ENCODE peak calls at places on chromosomes 5 and 9, in ten cellular contexts. Q is left ventricle myocardium inferior, T is foreskin fibroblast, F is HepG2, N is right lobe of liver, O is GM13977, H is astrocyte, E is breast epithelium, Z is AG10803, S is fibroblast of lung. W is an unnamed sample.

GRCh38 chr9:113645972-113646241 is 182.4 kb downstream of the RGS3 start:
- DNase-seq in Q (no peak), T (no peak), F (no peak), N (peak), O (no peak), H (no peak), E (peak), Z (no peak), S (no peak), W (no peak)

GRCh38 chr9:15513335-15513734 is 2.6 kb upstream of the PSIP1 start:
- DNase-seq in Q (no peak), T (peak), F (peak), N (no peak), O (no peak), H (no peak), E (no peak), Z (peak), S (peak), W (no peak)

GRCh38 chr5:42268630-42269029 is 154.6 kb upstream of the GHR start:
- DNase-seq in Q (no peak), T (peak), F (no peak), N (no peak), O (no peak), H (peak), E (no peak), Z (peak), S (peak), W (no peak)

GRCh38 chr5:30502277-30502676 is 691.2 kb upstream of the CDH6 start:
- DNase-seq in Q (no peak), T (peak), F (no peak), N (no peak), O (no peak), H (peak), E (no peak), Z (no peak), S (peak), W (no peak)

GRCh38 chr9:123637596-123637939 is 281.6 kb downstream of the CRB2 start:
- DNase-seq in Q (no peak), T (peak), F (no peak), N (no peak), O (no peak), H (peak), E (no peak), Z (peak), S (peak), W (no peak)

GRCh38 chr9:136036848-136037247 is 58.2 kb downstream of the NACC2 start:
- DNase-seq in Q (no peak), T (no peak), F (no peak), N (no peak), O (no peak), H (no peak), E (no peak), Z (no peak), S (no peak), W (no peak)

GRCh38 chr5:180652771-180653170 is 3.4 kb upstream of the FLT4 start:
- DNase-seq in Q (no peak), T (no peak), F (no peak), N (no peak), O (no peak), H (no peak), E (no peak), Z (no peak), S (no peak), W (no peak)

GRCh38 chr9:22068369-22068768 is 59.3 kb upstream of the CDKN2B start:
- DNase-seq in Q (no peak), T (no peak), F (no peak), N (no peak), O (no peak), H (no peak), E (no peak), Z (no peak), S (no peak), W (no peak)

GRCh38 chr5:2563046-2563445 is 188.4 kb downstream of the IRX2 start:
- DNase-seq in Q (no peak), T (no peak), F (no peak), N (no peak), O (no peak), H (no peak), E (no peak), Z (no peak), S (no peak), W (no peak)

GRCh38 chr5:103433216-103433615 is 129.4 kb downstream of the NUDT12 start:
- DNase-seq in Q (no peak), T (peak), F (no peak), N (no peak), O (no peak), H (peak), E (no peak), Z (peak), S (no peak), W (no peak)

GRCh38 chr9:133633681-133633990 is 2.5 kb upstream of the DBH start:
- DNase-seq in Q (no peak), T (no peak), F (no peak), N (no peak), O (no peak), H (no peak), E (no peak), Z (no peak), S (no peak), W (no peak)

GRCh38 chr9:37104183-37104889 is 16.0 kb upstream of the ZCCHC7 start:
- DNase-seq in Q (no peak), T (peak), F (no peak), N (no peak), O (no peak), H (peak), E (no peak), Z (peak), S (peak), W (no peak)

GRCh38 chr5:175471628-175472027 is 6.7 kb upstream of the SFXN1 start:
- DNase-seq in Q (no peak), T (no peak), F (no peak), N (no peak), O (no peak), H (no peak), E (no peak), Z (no peak), S (no peak), W (no peak)

GRCh38 chr5:122665087-122665486 is 109.8 kb upstream of the SNX2 start:
- DNase-seq in Q (no peak), T (peak), F (no peak), N (no peak), O (no peak), H (no peak), E (no peak), Z (no peak), S (peak), W (no peak)

GRCh38 chr9:87336914-87337333 is 160.7 kb upstream of the DAPK1 start:
- DNase-seq in Q (no peak), T (peak), F (peak), N (no peak), O (peak), H (peak), E (no peak), Z (peak), S (peak), W (no peak)

GRCh38 chr9:112404367-112404979 is 24.6 kb downstream of the HSDL2 start:
- DNase-seq in Q (no peak), T (no peak), F (no peak), N (no peak), O (no peak), H (peak), E (no peak), Z (peak), S (peak), W (no peak)

GRCh38 chr9:112396872-112397271 is 17.0 kb downstream of the HSDL2 start:
- DNase-seq in Q (no peak), T (no peak), F (peak), N (peak), O (no peak), H (no peak), E (no peak), Z (no peak), S (no peak), W (no peak)

GRCh38 chr9:112403802-112404201 is 23.9 kb downstream of the HSDL2 start:
- DNase-seq in Q (no peak), T (no peak), F (no peak), N (no peak), O (no peak), H (no peak), E (no peak), Z (no peak), S (no peak), W (no peak)

GRCh38 chr9:112396416-112396815 is 16.5 kb downstream of the HSDL2 start:
- DNase-seq in Q (no peak), T (no peak), F (no peak), N (no peak), O (no peak), H (no peak), E (no peak), Z (no peak), S (no peak), W (no peak)

DNA sequence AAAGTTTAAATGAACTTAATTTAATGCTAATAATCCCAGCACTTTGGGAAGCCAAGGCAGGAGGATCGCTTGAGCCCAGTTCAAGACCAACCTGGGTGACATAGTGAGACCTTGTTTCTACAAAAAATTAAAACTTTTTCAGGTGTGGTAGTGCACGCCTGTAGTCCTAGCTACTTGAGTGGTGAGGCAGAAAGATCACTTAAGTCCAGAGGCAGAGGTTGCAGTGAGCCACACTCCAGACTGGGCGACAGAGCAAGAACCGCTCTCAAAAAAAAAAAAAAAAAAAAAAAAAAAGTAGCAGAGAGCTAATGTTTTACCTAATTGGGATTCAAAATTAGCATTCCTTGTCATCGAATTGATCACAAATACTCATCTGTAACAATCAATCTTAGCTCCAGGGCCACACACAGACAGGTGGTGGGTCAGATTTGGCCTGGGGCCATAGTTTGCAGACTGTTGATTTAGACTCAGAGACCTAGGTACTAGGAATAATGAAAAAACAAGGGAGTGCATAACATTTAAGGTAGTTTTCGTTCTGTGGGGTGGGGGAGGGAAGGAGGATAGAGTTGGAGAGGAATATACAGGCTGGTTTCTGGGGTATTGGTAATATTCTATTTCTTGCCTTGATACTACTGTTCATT is 21.4 kb downstream of the HSDL2 start:
- DNase-seq in Q (no peak), T (no peak), F (no peak), N (no peak), O (no peak), H (no peak), E (no peak), Z (no peak), S (no peak), W (no peak)
- TF ChIP-seq CTCF in Q (no peak), T (no peak), F (no peak), N (no peak), O (no peak), H (no peak), E (no peak), Z (no peak), S (no peak), W (no peak)

GRCh38 chr9:109254317-109254716 is 66.5 kb downstream of the EPB41L4B start:
- DNase-seq in Q (no peak), T (peak), F (no peak), N (no peak), O (no peak), H (peak), E (no peak), Z (peak), S (peak), W (no peak)

GRCh38 chr9:109252291-109252690 is 68.6 kb downstream of the EPB41L4B start:
- DNase-seq in Q (no peak), T (no peak), F (no peak), N (no peak), O (no peak), H (no peak), E (no peak), Z (no peak), S (no peak), W (no peak)

GRCh38 chr9:109255394-109255793 is 65.5 kb downstream of the EPB41L4B start:
- DNase-seq in Q (no peak), T (no peak), F (no peak), N (peak), O (no peak), H (no peak), E (no peak), Z (no peak), S (no peak), W (no peak)

GRCh38 chr9:109253241-109253636 is 67.6 kb downstream of the EPB41L4B start:
- DNase-seq in Q (no peak), T (no peak), F (no peak), N (no peak), O (no peak), H (no peak), E (no peak), Z (no peak), S (no peak), W (no peak)

GRCh38 chr9:109253637-109254284 is 67.1 kb downstream of the EPB41L4B start:
- DNase-seq in Q (no peak), T (peak), F (no peak), N (peak), O (no peak), H (peak), E (peak), Z (peak), S (peak), W (no peak)
- TF ChIP-seq CTCF in Q (no peak), T (no peak), F (no peak), N (peak), O (no peak), H (peak), E (peak), Z (no peak), S (no peak), W (no peak)

GRCh38 chr5:114223866-114224265 is 138.0 kb upstream of the KCNN2 start:
- DNase-seq in Q (no peak), T (no peak), F (peak), N (no peak), O (peak), H (no peak), E (no peak), Z (peak), S (no peak), W (peak)
- TF ChIP-seq CTCF in Q (peak), T (peak), F (peak), N (peak), O (peak), H (peak), E (no peak), Z (peak), S (peak), W (peak)

DNA sequence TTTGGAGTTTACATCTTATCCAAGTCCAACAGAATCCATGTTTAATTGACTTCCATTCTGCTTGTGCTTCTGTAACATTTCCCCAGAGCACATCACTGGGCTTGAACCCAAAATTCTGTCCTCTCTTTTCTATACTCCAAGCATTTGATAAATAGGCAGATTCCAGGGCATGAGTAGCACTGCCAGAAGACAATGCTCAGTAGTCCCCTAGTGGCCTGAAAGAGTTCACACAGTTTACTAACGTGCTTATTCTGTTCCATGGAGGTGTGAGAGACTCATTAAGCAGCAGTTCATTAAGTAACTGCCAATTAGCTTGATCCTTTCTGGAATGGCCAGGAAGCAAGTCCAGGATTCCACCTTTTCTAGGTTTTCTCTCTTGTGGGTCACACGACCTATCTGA is 9.4 kb upstream of the GABRA6 start:
- DNase-seq in Q (no peak), T (no peak), F (peak), N (no peak), O (peak), H (no peak), E (no peak), Z (no peak), S (no peak), W (no peak)
- TF ChIP-seq CTCF in Q (peak), T (no peak), F (peak), N (peak), O (peak), H (no peak), E (peak), Z (no peak), S (no peak), W (peak)

GRCh38 chr5:172641359-172642045 is 439 bp downstream of the NEURL1B start:
- DNase-seq in Q (peak), T (no peak), F (no peak), N (no peak), O (peak), H (no peak), E (no peak), Z (no peak), S (no peak), W (peak)
- TF ChIP-seq CTCF in Q (peak), T (peak), F (peak), N (no peak), O (no peak), H (no peak), E (no peak), Z (peak), S (no peak), W (no peak)

DNA sequence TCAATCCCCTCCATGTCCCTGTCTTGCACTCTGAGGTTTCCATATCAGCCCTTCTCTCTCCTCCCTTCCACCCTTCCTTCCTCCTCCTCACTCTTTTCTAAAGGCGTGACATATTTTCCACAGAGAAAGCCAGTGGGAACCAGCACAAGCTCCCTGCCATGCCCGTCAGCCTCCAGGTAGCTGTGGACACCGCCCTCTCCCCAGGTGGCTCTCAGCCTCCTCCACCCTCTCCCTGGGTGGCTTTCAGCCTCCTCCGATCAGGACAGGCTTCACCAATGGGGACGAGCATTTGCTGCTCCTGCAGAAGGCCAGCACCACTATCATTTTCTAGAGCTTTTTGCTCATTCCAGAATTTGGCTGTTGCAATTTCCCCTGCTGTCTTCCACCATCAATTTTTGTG is 236.6 kb downstream of the GADD45G start:
- DNase-seq in Q (no peak), T (no peak), F (no peak), N (peak), O (no peak), H (no peak), E (no peak), Z (no peak), S (no peak), W (no peak)
- TF ChIP-seq CTCF in Q (no peak), T (no peak), F (no peak), N (no peak), O (no peak), H (no peak), E (no peak), Z (no peak), S (no peak), W (no peak)

GRCh38 chr5:9721161-9721560 is 91.0 kb upstream of the TAS2R1 start:
- DNase-seq in Q (no peak), T (no peak), F (no peak), N (no peak), O (no peak), H (no peak), E (no peak), Z (no peak), S (no peak), W (no peak)

GRCh38 chr5:9726931-9727330 is 96.8 kb upstream of the TAS2R1 start:
- DNase-seq in Q (no peak), T (no peak), F (no peak), N (no peak), O (no peak), H (no peak), E (no peak), Z (no peak), S (no peak), W (no peak)

GRCh38 chr5:9724707-9725106 is 94.6 kb upstream of the TAS2R1 start:
- DNase-seq in Q (no peak), T (no peak), F (no peak), N (no peak), O (no peak), H (no peak), E (no peak), Z (no peak), S (no peak), W (no peak)

GRCh38 chr5:9720361-9720760 is 90.2 kb upstream of the TAS2R1 start:
- DNase-seq in Q (no peak), T (no peak), F (no peak), N (no peak), O (no peak), H (no peak), E (no peak), Z (no peak), S (no peak), W (no peak)

DNA sequence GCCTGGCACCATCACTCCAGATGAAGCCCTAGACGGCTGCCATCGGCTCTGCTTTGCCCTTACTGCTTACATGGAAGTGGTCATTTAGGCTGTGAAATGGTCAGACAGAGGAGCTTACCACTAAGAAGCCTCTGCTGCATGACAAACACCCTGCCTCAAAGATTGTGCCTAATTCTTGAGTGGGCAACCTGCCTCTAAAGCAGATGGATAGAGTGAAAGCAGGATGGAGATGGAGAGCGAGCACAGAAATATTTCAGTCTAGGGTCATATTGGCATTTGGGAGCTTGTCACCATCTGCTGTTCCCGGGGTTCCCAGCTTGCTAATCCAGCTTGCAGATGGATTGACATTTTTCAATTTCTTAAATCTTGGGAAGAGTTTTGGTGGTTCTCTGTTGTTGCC is 92.7 kb upstream of the TAS2R1 start:
- DNase-seq in Q (no peak), T (no peak), F (no peak), N (no peak), O (no peak), H (no peak), E (no peak), Z (no peak), S (no peak), W (no peak)
- TF ChIP-seq CTCF in Q (no peak), T (no peak), F (no peak), N (no peak), O (no peak), H (no peak), E (no peak), Z (no peak), S (no peak), W (no peak)

GRCh38 chr5:40165789-40166728 is 513.7 kb upstream of the PTGER4 start:
- DNase-seq in Q (no peak), T (peak), F (no peak), N (no peak), O (no peak), H (no peak), E (no peak), Z (peak), S (peak), W (no peak)
- TF ChIP-seq CTCF in Q (peak), T (peak), F (no peak), N (no peak), O (peak), H (no peak), E (no peak), Z (peak), S (no peak), W (no peak)

W was measured in endothelial cell.